ENCODE peak calls at places on chromosomes 11 and 22, in six cellular contexts. H is ELR, I is NCI-H345, P is NCI-H1105 treated with DMSO at 0.1 percent for 48 hours, W is activated B cell treated with CpG ODN at 0.5 μM for 24 hours, F is substantia nigra. K is an unnamed sample.

GRCh38 chr22:27654536-27655445 is 146.8 kb downstream of the MN1 start:
- DNase-seq in H (no peak), I (no peak), P (no peak), W (no peak), F (no peak), K (no peak)

GRCh38 chr11:65920035-65920802 is 993 bp downstream of the DRAP1 start:
- DNase-seq in H (peak), I (no peak), P (no peak), W (no peak), F (peak), K (no peak)

GRCh38 chr22:49600891-49601431 is 226.7 kb downstream of the BRD1 start:
- DNase-seq in H (no peak), I (no peak), P (no peak), W (no peak), F (no peak), K (no peak)

GRCh38 chr11:10298342-10298741 is 4.3 kb upstream of the SBF2 start:
- DNase-seq in H (peak), I (peak), P (no peak), W (no peak), F (no peak), K (no peak)

GRCh38 chr11:122979103-122979814 is 2.4 kb downstream of the BSX start:
- DNase-seq in H (no peak), I (no peak), P (no peak), W (no peak), F (no peak), K (no peak)

GRCh38 chr11:8285228-8285627 is 21.6 kb upstream of the LMO1 start:
- DNase-seq in H (no peak), I (no peak), P (no peak), W (no peak), F (no peak), K (peak)

GRCh38 chr11:55707029-55707428 is 45.0 kb downstream of the OR4C6 start:
- DNase-seq in H (peak), I (peak), P (peak), W (no peak), F (no peak), K (no peak)

GRCh38 chr22:24516301-24516737 is 21.2 kb downstream of the UPB1 start:
- DNase-seq in H (peak), I (no peak), P (no peak), W (no peak), F (no peak), K (no peak)

GRCh38 chr22:39152511-39153219 is at the start of gene CBX7:
- DNase-seq in H (peak), I (peak), P (peak), W (peak), F (peak), K (peak)

GRCh38 chr22:31857247-31857646 is 87.1 kb upstream of the YWHAH start:
- DNase-seq in H (no peak), I (peak), P (peak), W (no peak), F (no peak), K (no peak)

GRCh38 chr22:43919106-43919965 is 4.3 kb upstream of the PNPLA3 start:
- DNase-seq in H (peak), I (no peak), P (no peak), W (no peak), F (no peak), K (no peak)

GRCh38 chr11:118662401-118663271 is 16.8 kb downstream of the TREH start:
- DNase-seq in H (no peak), I (no peak), P (no peak), W (no peak), F (no peak), K (no peak)

GRCh38 chr22:45683680-45684079 is 12.0 kb downstream of the ATXN10 start:
- DNase-seq in H (no peak), I (no peak), P (no peak), W (no peak), F (no peak), K (no peak)

GRCh38 chr11:117932426-117932825 is 3.2 kb upstream of the TMPRSS13 start:
- DNase-seq in H (no peak), I (no peak), P (no peak), W (no peak), F (no peak), K (peak)

GRCh38 chr11:64870176-64870892 is 8.1 kb downstream of the EHD1 start:
- DNase-seq in H (peak), I (no peak), P (no peak), W (no peak), F (peak), K (no peak)

K was measured in chondrocyte.